ENCODE peak calls at places on chromosomes 4 and X, in five cellular contexts. P is lung; J is IMR-90; X is CD4-positive, alpha-beta T cell; K is cardiac muscle cell. L is an unnamed sample.

GRCh38 chrX:40671126-40671525 is 23.8 kb upstream of the CXorf38 start:
- DNase-seq in K (peak), P (no peak), J (no peak), X (no peak), L (no peak)

GRCh38 chrX:27995611-27996010 is 14.4 kb upstream of the DCAF8L1 start:
- DNase-seq in P (no peak), J (no peak), K (no peak), X (no peak), L (no peak)

GRCh38 chr4:76210502-76210901 is 3.1 kb downstream of the SCARB2 start:
- DNase-seq in J (no peak), X (no peak), K (no peak), P (no peak), L (no peak)

GRCh38 chr4:5757954-5758353 is 47.0 kb downstream of the EVC start:
- DNase-seq in K (no peak), X (no peak), J (no peak), P (no peak), L (no peak)

GRCh38 chr4:159508917-159509500 is 406.1 kb downstream of the RAPGEF2 start:
- DNase-seq in K (peak), X (no peak), P (no peak), J (no peak), L (no peak)

GRCh38 chr4:13990596-13991589 is 363.4 kb upstream of the BOD1L1 start:
- DNase-seq in K (peak), X (no peak), J (peak), P (no peak), L (no peak)

GRCh38 chrX:17448188-17448587 is 73.2 kb downstream of the NHS start:
- DNase-seq in P (no peak), X (no peak), K (no peak), J (no peak), L (no peak)

GRCh38 chrX:95383778-95384177 is 1300.9 kb upstream of the DIAPH2 start:
- DNase-seq in X (no peak), J (no peak), P (no peak), K (no peak), L (no peak)

GRCh38 chr4:128858875-128859696 is 49.6 kb downstream of the JADE1 start:
- DNase-seq in P (peak), J (peak), K (peak), X (no peak), L (no peak)

GRCh38 chr4:154184238-154184637 is 307.4 kb downstream of the DCHS2 start:
- DNase-seq in P (no peak), X (no peak), K (no peak), J (no peak), L (no peak)

GRCh38 chr4:26330946-26331345 is 10.1 kb downstream of the RBPJ start:
- DNase-seq in X (no peak), J (no peak), P (no peak), K (no peak), L (no peak)

GRCh38 chr4:102441978-102442890 is 58.9 kb upstream of the NFKB1 start:
- DNase-seq in J (no peak), K (no peak), X (no peak), P (no peak), L (no peak)

DNA sequence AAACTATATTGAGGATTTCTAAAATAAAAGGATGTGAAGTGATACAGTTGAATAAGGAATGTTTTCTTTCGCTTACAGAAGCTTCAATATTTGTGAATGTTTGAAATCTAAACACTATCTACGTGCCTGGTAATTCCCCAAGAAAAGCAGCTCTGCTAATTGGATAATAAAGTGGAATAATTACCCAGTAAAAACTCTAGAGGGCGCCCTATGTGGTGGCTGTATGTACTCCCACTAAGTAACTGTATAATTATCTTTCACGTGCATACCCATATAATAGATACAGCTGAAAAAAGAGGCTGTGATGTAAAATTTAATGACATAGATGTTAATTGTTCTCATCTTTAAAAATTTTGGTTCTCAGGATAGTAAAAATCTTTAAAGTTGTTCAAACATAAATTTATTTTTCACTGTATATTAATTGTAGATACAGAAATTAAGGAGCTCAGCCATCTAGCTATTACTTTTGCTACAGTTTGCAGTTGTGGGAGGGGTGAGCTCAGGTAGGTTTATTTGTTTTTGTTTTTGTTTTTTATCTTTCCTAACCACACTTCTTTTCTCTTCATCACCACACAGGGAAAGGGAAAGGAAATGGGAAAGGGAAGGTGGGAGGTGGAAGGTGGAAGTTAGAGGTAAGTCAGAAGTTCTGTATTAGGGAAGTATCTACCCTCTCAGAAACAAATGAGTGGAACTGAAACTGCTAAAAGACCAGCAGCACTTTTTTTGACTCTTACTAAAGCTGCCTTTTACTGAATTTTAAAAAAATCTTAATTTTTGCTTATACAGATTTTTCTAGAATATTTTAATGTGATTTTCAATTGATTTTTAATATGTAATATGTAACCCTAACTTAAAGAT is 151.7 kb upstream of the RPS6KA6 start:
- DNase-seq in P (no peak), X (no peak), J (peak), K (peak), L (no peak)
- TF ChIP-seq CTCF in P (no peak), X (no peak), J (peak), K (peak), L (peak)

GRCh38 chrX:53398216-53398615 is 24.2 kb downstream of the SMC1A start:
- DNase-seq in K (no peak), J (no peak), P (no peak), X (no peak), L (no peak)

DNA sequence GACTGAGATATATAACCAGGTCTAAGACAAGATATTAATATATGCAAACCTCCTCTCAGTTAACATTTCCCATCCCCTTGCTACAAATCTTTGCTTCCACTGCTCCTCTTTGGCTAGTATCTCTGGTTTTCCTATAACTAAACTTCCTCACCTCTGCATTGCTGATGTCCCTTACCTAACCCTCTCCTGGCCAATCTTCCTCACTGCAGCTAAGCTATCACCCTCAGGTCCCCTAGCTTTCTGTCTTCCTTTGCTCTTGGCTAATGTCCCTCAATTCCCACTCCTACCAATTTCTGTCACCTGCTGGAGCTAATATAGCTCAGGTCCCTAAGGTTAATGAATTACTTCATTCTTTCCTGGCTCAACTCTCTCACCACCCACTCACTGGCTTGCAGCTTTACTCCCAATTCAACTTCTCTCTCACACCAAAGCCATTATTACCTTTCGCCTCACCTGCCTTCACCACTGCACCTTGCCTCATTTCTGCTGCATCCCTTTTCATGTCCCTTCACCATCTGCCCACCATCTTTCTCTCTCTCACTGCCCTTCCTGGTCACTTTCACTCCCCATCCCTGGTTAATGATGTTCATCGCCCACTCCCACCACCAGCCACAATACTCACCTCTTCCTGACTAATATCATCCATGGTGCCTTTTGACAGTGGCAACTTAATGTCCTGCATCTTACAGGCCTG is 26.7 kb downstream of the SMC1A start:
- DNase-seq in X (no peak), J (no peak), K (no peak), P (no peak), L (no peak)
- TF ChIP-seq CTCF in X (no peak), J (no peak), K (no peak), P (no peak), L (no peak)

GRCh38 chr4:4392501-4393183 is 5.7 kb downstream of the NSG1 start:
- DNase-seq in X (no peak), J (no peak), K (peak), P (no peak), L (no peak)

GRCh38 chr4:4391866-4392265 is 5.0 kb downstream of the NSG1 start:
- DNase-seq in X (no peak), K (no peak), J (no peak), P (no peak), L (no peak)

GRCh38 chr4:4395849-4396627 is 9.1 kb downstream of the NSG1 start:
- DNase-seq in K (peak), J (peak), P (no peak), X (no peak), L (no peak)

GRCh38 chr4:4396628-4397440 is 9.9 kb downstream of the NSG1 start:
- DNase-seq in K (no peak), P (no peak), J (peak), X (no peak), L (no peak)

GRCh38 chr4:4394644-4395043 is 7.7 kb downstream of the NSG1 start:
- DNase-seq in P (no peak), J (peak), K (peak), X (no peak), L (no peak)
- TF ChIP-seq CTCF in P (no peak), J (no peak), K (no peak), X (no peak), L (no peak)

GRCh38 chrX:24768556-24768955 is 74.8 kb downstream of the POLA1 start:
- DNase-seq in P (no peak), K (peak), X (no peak), J (no peak), L (no peak)
- TF ChIP-seq CTCF in P (no peak), K (no peak), X (no peak), J (no peak), L (no peak)

GRCh38 chr4:72286185-72286584 is 254.4 kb downstream of the NPFFR2 start:
- DNase-seq in K (peak), P (no peak), J (peak), X (no peak), L (no peak)
- TF ChIP-seq CTCF in K (no peak), P (no peak), J (peak), X (no peak), L (peak)

GRCh38 chr4:140266958-140267568 is 106.4 kb upstream of the SCOC start:
- DNase-seq in J (peak), K (no peak), P (no peak), X (no peak), L (no peak)

GRCh38 chr4:140267576-140267975 is 105.9 kb upstream of the SCOC start:
- DNase-seq in X (no peak), P (no peak), J (peak), K (no peak), L (no peak)

GRCh38 chr4:140268441-140268840 is 105.0 kb upstream of the SCOC start:
- DNase-seq in X (no peak), K (no peak), J (peak), P (no peak), L (no peak)

GRCh38 chr4:140269369-140269768 is 104.1 kb upstream of the SCOC start:
- DNase-seq in P (no peak), X (no peak), J (no peak), K (no peak), L (no peak)

GRCh38 chr4:140271553-140271952 is 101.9 kb upstream of the SCOC start:
- DNase-seq in J (no peak), X (no peak), K (no peak), P (no peak), L (no peak)
- TF ChIP-seq CTCF in J (no peak), X (no peak), K (no peak), P (no peak), L (no peak)

GRCh38 chr4:2411786-2412510 is 6.5 kb downstream of the ZFYVE28 start:
- DNase-seq in J (no peak), K (no peak), P (no peak), X (no peak), L (no peak)

GRCh38 chr4:2413821-2414610 is 4.4 kb downstream of the ZFYVE28 start:
- DNase-seq in X (no peak), P (no peak), K (peak), J (no peak), L (no peak)

GRCh38 chr4:2412534-2412884 is 5.9 kb downstream of the ZFYVE28 start:
- DNase-seq in X (peak), J (no peak), P (no peak), K (no peak), L (no peak)

GRCh38 chr4:2415213-2415612 is 3.2 kb downstream of the ZFYVE28 start:
- DNase-seq in P (no peak), J (no peak), K (no peak), X (no peak), L (no peak)

GRCh38 chr4:2412885-2413716 is 5.3 kb downstream of the ZFYVE28 start:
- DNase-seq in K (peak), P (peak), J (peak), X (peak), L (peak)
- TF ChIP-seq CTCF in K (peak), P (peak), J (peak), X (no peak), L (peak)

DNA sequence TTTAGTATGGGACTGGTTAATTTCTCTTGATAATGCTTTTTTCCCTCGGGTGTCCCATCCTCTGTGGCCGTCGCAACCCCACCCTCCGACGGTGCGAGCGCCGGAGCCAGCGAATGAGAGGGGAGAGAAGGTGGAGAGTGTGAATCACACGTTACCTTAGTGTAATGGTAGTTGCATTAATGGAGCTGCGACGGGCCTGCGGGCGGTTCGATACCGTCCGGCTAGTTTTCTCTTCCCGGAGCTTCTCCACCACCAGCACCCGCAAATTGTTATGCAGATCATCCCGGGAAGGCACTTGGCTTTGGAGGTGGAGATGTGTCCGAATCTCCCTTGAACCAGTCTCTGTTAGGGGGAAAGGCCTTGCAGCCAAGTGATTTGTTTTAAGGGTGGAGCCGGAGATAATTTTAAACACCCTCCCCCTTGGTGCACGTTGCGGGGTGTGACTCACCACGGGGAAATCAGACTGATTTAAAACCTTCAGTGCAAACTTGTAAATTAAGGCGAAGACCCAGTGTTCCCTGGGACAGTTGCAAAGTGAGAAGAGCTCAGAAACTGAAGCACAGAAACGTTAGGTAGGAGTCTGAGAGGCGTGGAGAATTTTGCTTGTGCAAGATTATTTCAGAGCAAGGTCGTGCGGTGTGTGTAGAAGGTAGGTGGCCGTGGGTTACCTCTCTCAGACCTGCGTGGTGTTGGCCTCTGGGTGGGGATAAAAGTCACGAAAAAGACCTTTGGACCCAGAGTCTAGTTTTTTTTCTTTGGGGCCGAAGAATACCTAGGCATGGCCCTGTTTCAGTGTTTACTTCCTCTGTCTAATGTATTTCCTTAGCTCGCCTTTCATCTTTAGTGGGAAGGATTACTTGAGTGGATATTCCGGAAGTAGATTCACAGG is 1.3 kb downstream of the AFF1 start:
- DNase-seq in X (peak), J (peak), P (peak), K (peak), L (no peak)
- TF ChIP-seq CTCF in X (no peak), J (no peak), P (no peak), K (no peak), L (no peak)

L was measured in neural crest cell.